ENCODE peak calls at places on chromosomes 11 and 22, in six cellular contexts. One of them, this sample, is unnamed.

GRCh38 chr11:72553748-72554147 is 119.4 kb upstream of the CLPB start:
- DNase-seq in EL: no peak
- DNase-seq in KBM-7: peak
- DNase-seq in DMS53: peak
- DNase-seq in CD8-positive, alpha-beta T cell: no peak
- DNase-seq in kidney glomerular epithelial cell: no peak
- DNase-seq in this sample: no peak

GRCh38 chr22:25709758-25710157 is 32.2 kb upstream of the MYO18B start:
- DNase-seq in kidney glomerular epithelial cell: no peak
- DNase-seq in KBM-7: no peak
- DNase-seq in EL: no peak
- DNase-seq in DMS53: no peak
- DNase-seq in CD8-positive, alpha-beta T cell: no peak
- DNase-seq in this sample: no peak

GRCh38 chr11:80330302-80330701 is 889.5 kb upstream of the TENM4 start:
- DNase-seq in CD8-positive, alpha-beta T cell: no peak
- DNase-seq in kidney glomerular epithelial cell: no peak
- DNase-seq in DMS53: peak
- DNase-seq in EL: no peak
- DNase-seq in KBM-7: no peak
- DNase-seq in this sample: no peak

GRCh38 chr11:43732225-43732624 is 51.7 kb downstream of the HSD17B12 start:
- DNase-seq in CD8-positive, alpha-beta T cell: no peak
- DNase-seq in kidney glomerular epithelial cell: no peak
- DNase-seq in KBM-7: no peak
- DNase-seq in DMS53: no peak
- DNase-seq in EL: no peak
- DNase-seq in this sample: no peak

GRCh38 chr11:101429708-101430107 is 154.1 kb downstream of the TRPC6 start:
- DNase-seq in EL: no peak
- DNase-seq in DMS53: peak
- DNase-seq in kidney glomerular epithelial cell: no peak
- DNase-seq in KBM-7: no peak
- DNase-seq in CD8-positive, alpha-beta T cell: no peak
- DNase-seq in this sample: no peak

GRCh38 chr22:46537221-46537945 is at the start of gene CELSR1:
- DNase-seq in KBM-7: no peak
- DNase-seq in CD8-positive, alpha-beta T cell: no peak
- DNase-seq in kidney glomerular epithelial cell: peak
- DNase-seq in EL: peak
- DNase-seq in DMS53: peak
- DNase-seq in this sample: no peak

GRCh38 chr22:19429950-19430889 is 1.3 kb downstream of the HIRA start:
- DNase-seq in kidney glomerular epithelial cell: no peak
- DNase-seq in EL: peak
- DNase-seq in DMS53: peak
- DNase-seq in KBM-7: peak
- DNase-seq in CD8-positive, alpha-beta T cell: no peak
- DNase-seq in this sample: no peak

GRCh38 chr11:488579-488978 is 18.5 kb downstream of the RNH1 start:
- DNase-seq in CD8-positive, alpha-beta T cell: no peak
- DNase-seq in KBM-7: no peak
- DNase-seq in DMS53: no peak
- DNase-seq in EL: no peak
- DNase-seq in kidney glomerular epithelial cell: no peak
- DNase-seq in this sample: no peak

GRCh38 chr22:36191106-36191836 is 10.3 kb downstream of the APOL4 start:
- DNase-seq in KBM-7: no peak
- DNase-seq in CD8-positive, alpha-beta T cell: no peak
- DNase-seq in EL: peak
- DNase-seq in DMS53: no peak
- DNase-seq in kidney glomerular epithelial cell: no peak
- DNase-seq in this sample: peak

GRCh38 chr11:118252688-118253087 is 523 bp upstream of the MPZL3 start:
- DNase-seq in CD8-positive, alpha-beta T cell: no peak
- DNase-seq in KBM-7: no peak
- DNase-seq in DMS53: peak
- DNase-seq in kidney glomerular epithelial cell: no peak
- DNase-seq in EL: no peak
- DNase-seq in this sample: no peak

GRCh38 chr22:39472570-39473556 is 16.1 kb downstream of the MGAT3 start:
- DNase-seq in kidney glomerular epithelial cell: no peak
- DNase-seq in CD8-positive, alpha-beta T cell: no peak
- DNase-seq in KBM-7: no peak
- DNase-seq in EL: no peak
- DNase-seq in DMS53: peak
- DNase-seq in this sample: no peak

GRCh38 chr22:46454233-46454909 is 83.0 kb downstream of the CELSR1 start:
- DNase-seq in KBM-7: no peak
- DNase-seq in CD8-positive, alpha-beta T cell: no peak
- DNase-seq in kidney glomerular epithelial cell: no peak
- DNase-seq in EL: no peak
- DNase-seq in DMS53: no peak
- DNase-seq in this sample: no peak

GRCh38 chr22:45226681-45227186 is 14.0 kb downstream of the KIAA0930 start:
- DNase-seq in kidney glomerular epithelial cell: peak
- DNase-seq in DMS53: no peak
- DNase-seq in KBM-7: no peak
- DNase-seq in EL: no peak
- DNase-seq in CD8-positive, alpha-beta T cell: no peak
- DNase-seq in this sample: no peak

GRCh38 chr22:40121463-40121862 is 56.3 kb upstream of the TNRC6B start:
- DNase-seq in CD8-positive, alpha-beta T cell: no peak
- DNase-seq in KBM-7: no peak
- DNase-seq in EL: no peak
- DNase-seq in kidney glomerular epithelial cell: no peak
- DNase-seq in DMS53: no peak
- DNase-seq in this sample: no peak

GRCh38 chr11:27552356-27552755 is 45.8 kb upstream of the LIN7C start:
- DNase-seq in CD8-positive, alpha-beta T cell: no peak
- DNase-seq in KBM-7: no peak
- DNase-seq in EL: no peak
- DNase-seq in kidney glomerular epithelial cell: no peak
- DNase-seq in DMS53: no peak
- DNase-seq in this sample: no peak

GRCh38 chr11:924406-925157 is 1.1 kb upstream of the AP2A2 start:
- DNase-seq in CD8-positive, alpha-beta T cell: no peak
- DNase-seq in kidney glomerular epithelial cell: no peak
- DNase-seq in EL: no peak
- DNase-seq in KBM-7: no peak
- DNase-seq in DMS53: no peak
- DNase-seq in this sample: no peak

GRCh38 chr22:20136603-20136873 is 4.9 kb downstream of the ZDHHC8 start:
- DNase-seq in EL: no peak
- DNase-seq in DMS53: no peak
- DNase-seq in KBM-7: no peak
- DNase-seq in kidney glomerular epithelial cell: no peak
- DNase-seq in CD8-positive, alpha-beta T cell: no peak
- DNase-seq in this sample: no peak

GRCh38 chr11:17371614-17372013 is 16.8 kb downstream of the KCNJ11 start:
- DNase-seq in KBM-7: peak
- DNase-seq in kidney glomerular epithelial cell: no peak
- DNase-seq in CD8-positive, alpha-beta T cell: no peak
- DNase-seq in DMS53: peak
- DNase-seq in EL: no peak
- DNase-seq in this sample: no peak

GRCh38 chr22:44881624-44882023 is 128.2 kb downstream of the PHF21B start:
- DNase-seq in CD8-positive, alpha-beta T cell: no peak
- DNase-seq in EL: no peak
- DNase-seq in kidney glomerular epithelial cell: no peak
- DNase-seq in DMS53: no peak
- DNase-seq in KBM-7: no peak
- DNase-seq in this sample: no peak

GRCh38 chr11:57310630-57311086 is 14.1 kb downstream of the TNKS1BP1 start:
- DNase-seq in CD8-positive, alpha-beta T cell: no peak
- DNase-seq in KBM-7: no peak
- DNase-seq in DMS53: peak
- DNase-seq in kidney glomerular epithelial cell: no peak
- DNase-seq in EL: no peak
- DNase-seq in this sample: no peak

GRCh38 chr11:77074626-77075221 is 8.0 kb downstream of the CAPN5 start:
- DNase-seq in kidney glomerular epithelial cell: no peak
- DNase-seq in CD8-positive, alpha-beta T cell: no peak
- DNase-seq in EL: no peak
- DNase-seq in KBM-7: no peak
- DNase-seq in DMS53: peak
- DNase-seq in this sample: no peak

GRCh38 chr22:30327864-30328345 is 1.2 kb upstream of the TBC1D10A start:
- DNase-seq in CD8-positive, alpha-beta T cell: no peak
- DNase-seq in DMS53: peak
- DNase-seq in EL: no peak
- DNase-seq in kidney glomerular epithelial cell: no peak
- DNase-seq in KBM-7: no peak
- DNase-seq in this sample: no peak

GRCh38 chr11:61069427-61069826 is 32.9 kb upstream of the CD5 start:
- DNase-seq in KBM-7: no peak
- DNase-seq in EL: no peak
- DNase-seq in kidney glomerular epithelial cell: no peak
- DNase-seq in CD8-positive, alpha-beta T cell: peak
- DNase-seq in DMS53: no peak
- DNase-seq in this sample: no peak

This sample was measured in AG09319.